ENCODE peak calls at places on chromosome 12, in four cellular contexts. One of them, this sample, is unnamed.

GRCh38 chr12:92008345-92008744 is 137.3 kb downstream of the BTG1 start:
- DNase-seq in RWPE1: no peak
- DNase-seq in psoas muscle: no peak
- DNase-seq in OCI-LY7: no peak
- DNase-seq in this sample: no peak

GRCh38 chr12:1122803-1123202 is 131.8 kb downstream of the ERC1 start:
- DNase-seq in psoas muscle: no peak
- DNase-seq in OCI-LY7: no peak
- DNase-seq in RWPE1: no peak
- DNase-seq in this sample: no peak

GRCh38 chr12:104653730-104654328 is 197.1 kb downstream of the CHST11 start:
- DNase-seq in OCI-LY7: peak
- DNase-seq in psoas muscle: no peak
- DNase-seq in RWPE1: no peak
- DNase-seq in this sample: no peak

GRCh38 chr12:13154027-13154538 is 42.4 kb upstream of the EMP1 start:
- DNase-seq in psoas muscle: no peak
- DNase-seq in OCI-LY7: no peak
- DNase-seq in RWPE1: no peak
- DNase-seq in this sample: no peak

GRCh38 chr12:121817648-121818043 is 13.8 kb downstream of the SETD1B start:
- DNase-seq in psoas muscle: no peak
- DNase-seq in RWPE1: no peak
- DNase-seq in OCI-LY7: no peak
- DNase-seq in this sample: no peak

GRCh38 chr12:105025890-105026289 is 39.8 kb downstream of the NOPCHAP1 start:
- DNase-seq in psoas muscle: no peak
- DNase-seq in OCI-LY7: no peak
- DNase-seq in RWPE1: no peak
- DNase-seq in this sample: no peak

GRCh38 chr12:64561302-64561651 is 49.0 kb upstream of the RASSF3 start:
- DNase-seq in psoas muscle: no peak
- DNase-seq in OCI-LY7: no peak
- DNase-seq in RWPE1: no peak
- DNase-seq in this sample: no peak

GRCh38 chr12:116319851-116320621 is 42.5 kb upstream of the MED13L start:
- DNase-seq in RWPE1: peak
- DNase-seq in OCI-LY7: no peak
- DNase-seq in psoas muscle: peak
- DNase-seq in this sample: no peak

GRCh38 chr12:101599771-101600486 is 5.2 kb downstream of the MYBPC1 start:
- DNase-seq in RWPE1: no peak
- DNase-seq in psoas muscle: no peak
- DNase-seq in OCI-LY7: no peak
- DNase-seq in this sample: no peak

GRCh38 chr12:120674172-120674571 is 12.8 kb upstream of the MLEC start:
- DNase-seq in OCI-LY7: peak
- DNase-seq in psoas muscle: no peak
- DNase-seq in RWPE1: no peak
- DNase-seq in this sample: no peak

GRCh38 chr12:129863938-129864337 is 39.9 kb downstream of the TMEM132D start:
- DNase-seq in psoas muscle: no peak
- DNase-seq in OCI-LY7: no peak
- DNase-seq in RWPE1: no peak
- DNase-seq in this sample: no peak

GRCh38 chr12:92341333-92341691 is 195.7 kb upstream of the BTG1 start:
- DNase-seq in OCI-LY7: no peak
- DNase-seq in RWPE1: peak
- DNase-seq in psoas muscle: no peak
- DNase-seq in this sample: no peak

GRCh38 chr12:40049268-40049667 is 56.6 kb downstream of the SLC2A13 start:
- DNase-seq in RWPE1: no peak
- DNase-seq in OCI-LY7: peak
- DNase-seq in psoas muscle: no peak
- DNase-seq in this sample: no peak

GRCh38 chr12:14514154-14514842 is 53.4 kb downstream of the PLBD1 start:
- DNase-seq in RWPE1: peak
- DNase-seq in psoas muscle: no peak
- DNase-seq in OCI-LY7: peak
- DNase-seq in this sample: no peak

GRCh38 chr12:71892059-71892458 is 46.6 kb upstream of the TPH2 start:
- DNase-seq in RWPE1: no peak
- DNase-seq in psoas muscle: no peak
- DNase-seq in OCI-LY7: no peak
- DNase-seq in this sample: no peak

GRCh38 chr12:1777798-1778197 is 42.6 kb upstream of the LRTM2 start:
- DNase-seq in RWPE1: peak
- DNase-seq in psoas muscle: no peak
- DNase-seq in OCI-LY7: no peak
- DNase-seq in this sample: no peak

GRCh38 chr12:83823386-83824045 is 1089.1 kb downstream of the SLC6A15 start:
- DNase-seq in RWPE1: no peak
- DNase-seq in psoas muscle: no peak
- DNase-seq in OCI-LY7: peak
- DNase-seq in this sample: no peak

GRCh38 chr12:31929140-31929526 is 30.1 kb upstream of the RESF1 start:
- DNase-seq in psoas muscle: no peak
- DNase-seq in RWPE1: no peak
- DNase-seq in OCI-LY7: no peak
- DNase-seq in this sample: no peak

GRCh38 chr12:5294274-5294673 is 137.6 kb upstream of the NTF3 start:
- DNase-seq in RWPE1: no peak
- DNase-seq in OCI-LY7: no peak
- DNase-seq in psoas muscle: no peak
- DNase-seq in this sample: no peak

GRCh38 chr12:20629414-20630156 is 65.5 kb upstream of the SLCO1C1 start:
- DNase-seq in OCI-LY7: no peak
- DNase-seq in RWPE1: no peak
- DNase-seq in psoas muscle: no peak
- DNase-seq in this sample: no peak

GRCh38 chr12:22459872-22460490 is 84.4 kb downstream of the C2CD5 start:
- DNase-seq in psoas muscle: no peak
- DNase-seq in RWPE1: peak
- DNase-seq in OCI-LY7: peak
- DNase-seq in this sample: no peak

GRCh38 chr12:31599053-31599452 is 8.1 kb upstream of the DENND5B start:
- DNase-seq in RWPE1: no peak
- DNase-seq in psoas muscle: no peak
- DNase-seq in OCI-LY7: peak
- DNase-seq in this sample: no peak

GRCh38 chr12:94140556-94140955 is 7.8 kb upstream of the PLXNC1 start:
- DNase-seq in RWPE1: no peak
- DNase-seq in psoas muscle: no peak
- DNase-seq in OCI-LY7: peak
- DNase-seq in this sample: no peak

GRCh38 chr12:121443193-121443829 is 43.4 kb downstream of the RNF34 start:
- DNase-seq in psoas muscle: peak
- DNase-seq in RWPE1: peak
- DNase-seq in OCI-LY7: peak
- DNase-seq in this sample: peak

GRCh38 chr12:40718878-40719372 is 26.7 kb downstream of the CNTN1 start:
- DNase-seq in psoas muscle: no peak
- DNase-seq in OCI-LY7: no peak
- DNase-seq in RWPE1: no peak
- DNase-seq in this sample: no peak

GRCh38 chr12:2179953-2180736 is 127.4 kb downstream of the CACNA1C start:
- DNase-seq in OCI-LY7: no peak
- DNase-seq in psoas muscle: peak
- DNase-seq in RWPE1: peak
- DNase-seq in this sample: no peak

GRCh38 chr12:14314801-14315200 is 50.7 kb upstream of the ATF7IP start:
- DNase-seq in RWPE1: no peak
- DNase-seq in psoas muscle: no peak
- DNase-seq in OCI-LY7: peak
- DNase-seq in this sample: no peak

GRCh38 chr12:52865090-52865944 is 16.5 kb upstream of the KRT78 start:
- DNase-seq in psoas muscle: peak
- DNase-seq in OCI-LY7: peak
- DNase-seq in RWPE1: peak
- DNase-seq in this sample: peak

GRCh38 chr12:119671070-119671469 is 3.1 kb downstream of the PRKAB1 start:
- DNase-seq in RWPE1: no peak
- DNase-seq in psoas muscle: no peak
- DNase-seq in OCI-LY7: no peak
- DNase-seq in this sample: no peak

GRCh38 chr12:53268637-53269562 is 801 bp downstream of the ESPL1 start:
- DNase-seq in psoas muscle: no peak
- DNase-seq in OCI-LY7: peak
- DNase-seq in RWPE1: peak
- DNase-seq in this sample: no peak

GRCh38 chr12:47985596-47986265 is 18.5 kb downstream of the COL2A1 start:
- DNase-seq in OCI-LY7: no peak
- DNase-seq in RWPE1: no peak
- DNase-seq in psoas muscle: no peak
- DNase-seq in this sample: no peak

GRCh38 chr12:13220848-13221247 is 24.3 kb downstream of the EMP1 start:
- DNase-seq in OCI-LY7: no peak
- DNase-seq in RWPE1: no peak
- DNase-seq in psoas muscle: no peak
- DNase-seq in this sample: no peak

GRCh38 chr12:133106253-133106652 is 23.8 kb downstream of the ZNF891 start:
- DNase-seq in RWPE1: no peak
- DNase-seq in OCI-LY7: no peak
- DNase-seq in psoas muscle: no peak
- DNase-seq in this sample: no peak

DNA sequence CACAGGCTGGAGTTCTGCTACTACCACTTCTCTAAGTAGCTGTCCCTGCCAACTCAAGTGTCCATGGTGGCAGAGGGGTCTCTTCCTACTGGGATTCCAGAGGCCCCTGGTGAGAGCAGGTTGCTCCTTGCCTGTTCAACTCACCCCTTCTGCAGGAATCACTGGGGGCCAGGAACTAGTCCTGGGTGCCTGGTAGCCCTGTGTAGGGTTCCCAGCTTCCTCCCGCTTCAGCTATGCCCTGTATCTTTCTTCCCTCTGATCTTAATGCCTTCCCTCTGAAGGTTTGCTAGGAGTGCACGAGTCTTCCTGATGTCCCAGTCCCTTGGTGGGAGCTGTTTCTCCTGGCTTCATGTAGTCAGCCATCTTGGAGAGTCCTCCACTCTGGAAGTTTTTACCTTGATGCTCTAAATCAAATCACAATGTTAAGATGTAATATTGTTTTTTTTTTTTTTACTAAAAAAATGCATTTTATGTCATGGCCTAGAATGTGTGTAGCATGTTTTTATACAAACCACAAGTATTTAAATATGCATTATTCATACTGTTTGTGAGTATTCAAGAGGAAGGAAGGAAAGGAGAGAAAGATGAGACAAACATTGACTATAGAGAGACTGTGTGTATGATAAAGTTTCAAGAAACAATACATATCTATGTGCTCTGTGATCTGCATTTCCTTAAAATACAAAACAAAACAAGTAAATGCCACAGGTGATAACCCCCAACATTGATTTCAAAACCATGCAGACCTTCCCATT is 54.7 kb downstream of the FRS2 start:
- DNase-seq in RWPE1: no peak
- DNase-seq in psoas muscle: no peak
- DNase-seq in OCI-LY7: no peak
- DNase-seq in this sample: no peak
- H3K27ac ChIP-seq in RWPE1: peak
- H3K27ac ChIP-seq in psoas muscle: no peak
- H3K27ac ChIP-seq in OCI-LY7: no peak
- H3K27ac ChIP-seq in this sample: no peak

GRCh38 chr12:43806737-43807072 is 588 bp upstream of the TWF1 start:
- DNase-seq in OCI-LY7: peak
- DNase-seq in psoas muscle: no peak
- DNase-seq in RWPE1: no peak
- DNase-seq in this sample: no peak
- H3K27ac ChIP-seq in OCI-LY7: peak
- H3K27ac ChIP-seq in psoas muscle: peak
- H3K27ac ChIP-seq in RWPE1: peak
- H3K27ac ChIP-seq in this sample: peak

DNA sequence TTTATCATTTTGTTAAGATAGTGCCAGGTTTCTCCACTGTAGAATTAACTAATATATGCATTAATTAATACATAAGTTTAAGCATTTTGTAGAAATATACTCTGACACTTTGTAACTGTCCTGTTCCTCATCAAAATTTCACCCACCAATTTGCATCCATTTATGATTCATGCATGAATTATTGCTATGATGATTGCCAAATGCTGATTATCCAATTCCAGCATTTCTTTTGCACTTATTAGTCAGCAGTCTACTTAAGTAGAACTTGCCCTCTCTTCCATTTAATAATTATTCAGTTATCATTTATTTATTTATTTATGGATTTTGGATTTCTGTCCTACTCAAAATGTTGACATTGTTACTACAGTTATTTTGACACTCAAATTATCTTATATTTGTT is 72.2 kb downstream of the SLC6A15 start:
- DNase-seq in OCI-LY7: no peak
- DNase-seq in psoas muscle: no peak
- DNase-seq in RWPE1: no peak
- DNase-seq in this sample: no peak
- H3K27ac ChIP-seq in OCI-LY7: no peak
- H3K27ac ChIP-seq in psoas muscle: no peak
- H3K27ac ChIP-seq in RWPE1: no peak
- H3K27ac ChIP-seq in this sample: no peak

DNA sequence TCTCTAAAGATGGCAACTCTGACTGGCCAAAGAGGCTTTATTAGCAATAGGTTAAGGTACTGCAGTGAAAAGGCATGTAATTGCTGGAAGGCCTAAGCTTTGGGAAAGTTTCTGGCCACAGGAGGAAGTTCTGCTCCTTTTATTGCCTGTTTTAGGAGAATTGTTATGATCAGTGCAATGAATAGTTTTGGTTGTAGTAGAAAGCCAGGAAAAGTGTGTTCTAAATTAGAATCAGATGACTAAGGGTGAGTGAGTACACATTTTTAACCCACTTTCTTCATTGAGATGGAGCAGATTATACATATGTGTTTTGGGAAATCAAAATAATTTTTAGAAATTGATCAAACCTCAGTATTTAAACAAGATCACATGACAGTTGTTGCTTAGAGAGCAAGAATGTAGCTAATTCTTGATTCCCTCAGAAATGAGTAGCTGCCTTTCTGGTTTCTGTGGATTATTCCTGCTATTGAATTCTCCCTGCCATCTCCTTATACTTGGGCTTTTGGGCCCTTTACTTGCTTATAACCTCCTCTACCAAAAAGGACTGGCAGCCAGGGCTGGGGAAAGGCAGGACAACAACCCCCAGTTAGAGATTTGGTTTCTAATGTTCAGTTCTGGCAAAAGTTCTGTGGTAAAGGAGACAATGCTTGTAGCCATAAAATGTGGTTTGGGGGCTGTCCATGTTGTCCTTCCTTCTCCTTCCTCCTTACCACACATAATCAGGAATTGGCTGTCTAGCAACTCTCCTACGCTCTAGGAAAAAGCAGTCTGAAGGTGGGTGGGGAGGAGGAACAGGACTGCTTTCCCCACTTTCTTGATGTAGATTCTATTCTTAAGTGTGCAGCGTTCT is 217.1 kb downstream of the SLC38A4 start:
- DNase-seq in RWPE1: no peak
- DNase-seq in OCI-LY7: no peak
- DNase-seq in psoas muscle: no peak
- DNase-seq in this sample: no peak
- H3K27ac ChIP-seq in RWPE1: no peak
- H3K27ac ChIP-seq in OCI-LY7: no peak
- H3K27ac ChIP-seq in psoas muscle: peak
- H3K27ac ChIP-seq in this sample: no peak

GRCh38 chr12:98618952-98619351 is 25.5 kb downstream of the SLC25A3 start:
- DNase-seq in psoas muscle: no peak
- DNase-seq in OCI-LY7: no peak
- DNase-seq in RWPE1: no peak
- DNase-seq in this sample: no peak
- H3K27ac ChIP-seq in psoas muscle: no peak
- H3K27ac ChIP-seq in OCI-LY7: no peak
- H3K27ac ChIP-seq in RWPE1: no peak
- H3K27ac ChIP-seq in this sample: no peak

GRCh38 chr12:124370384-124370783 is 75.5 kb downstream of the RFLNA start:
- DNase-seq in psoas muscle: no peak
- DNase-seq in OCI-LY7: no peak
- DNase-seq in RWPE1: no peak
- DNase-seq in this sample: no peak
- H3K27ac ChIP-seq in psoas muscle: peak
- H3K27ac ChIP-seq in OCI-LY7: no peak
- H3K27ac ChIP-seq in RWPE1: peak
- H3K27ac ChIP-seq in this sample: peak

This sample was measured in lower lobe of right lung.